ENCODE peak calls at places on chromosomes 11 and 22, in six cellular contexts. One of them, this sample, is unnamed.

GRCh38 chr22:30000566-30000965 is 79.7 kb upstream of the HORMAD2 start:
- DNase-seq in GM12878: no peak
- DNase-seq in HCT116: no peak
- DNase-seq in transverse colon: no peak
- DNase-seq in upper lobe of left lung: no peak
- DNase-seq in SK-N-SH: no peak
- DNase-seq in this sample: no peak

GRCh38 chr22:48263791-48264351 is 1501.4 kb downstream of the TBC1D22A start:
- DNase-seq in GM12878: no peak
- DNase-seq in HCT116: no peak
- DNase-seq in transverse colon: no peak
- DNase-seq in upper lobe of left lung: no peak
- DNase-seq in SK-N-SH: no peak
- DNase-seq in this sample: no peak

GRCh38 chr11:26134481-26135355 is 197.2 kb upstream of the ANO3 start:
- DNase-seq in GM12878: no peak
- DNase-seq in HCT116: no peak
- DNase-seq in transverse colon: no peak
- DNase-seq in upper lobe of left lung: no peak
- DNase-seq in SK-N-SH: peak
- DNase-seq in this sample: no peak

GRCh38 chr11:122491486-122491885 is 164.0 kb upstream of the UBASH3B start:
- DNase-seq in GM12878: no peak
- DNase-seq in HCT116: no peak
- DNase-seq in transverse colon: no peak
- DNase-seq in upper lobe of left lung: no peak
- DNase-seq in SK-N-SH: no peak
- DNase-seq in this sample: no peak

GRCh38 chr11:78150754-78151153 is 11.3 kb upstream of the ALG8 start:
- DNase-seq in GM12878: no peak
- DNase-seq in HCT116: no peak
- DNase-seq in transverse colon: no peak
- DNase-seq in upper lobe of left lung: no peak
- DNase-seq in SK-N-SH: no peak
- DNase-seq in this sample: no peak

GRCh38 chr11:8233691-8234424 is 29.8 kb downstream of the LMO1 start:
- DNase-seq in GM12878: no peak
- DNase-seq in HCT116: no peak
- DNase-seq in transverse colon: no peak
- DNase-seq in upper lobe of left lung: no peak
- DNase-seq in SK-N-SH: peak
- DNase-seq in this sample: no peak

GRCh38 chr11:96187779-96188624 is 155.0 kb downstream of the MAML2 start:
- DNase-seq in GM12878: no peak
- DNase-seq in HCT116: no peak
- DNase-seq in transverse colon: no peak
- DNase-seq in upper lobe of left lung: no peak
- DNase-seq in SK-N-SH: no peak
- DNase-seq in this sample: no peak

GRCh38 chr11:46918087-46918751 is at the start of gene LRP4:
- DNase-seq in GM12878: no peak
- DNase-seq in HCT116: no peak
- DNase-seq in transverse colon: peak
- DNase-seq in upper lobe of left lung: peak
- DNase-seq in SK-N-SH: peak
- DNase-seq in this sample: peak

GRCh38 chr11:21520244-21520643 is 672.6 kb upstream of the ANO5 start:
- DNase-seq in GM12878: no peak
- DNase-seq in HCT116: no peak
- DNase-seq in transverse colon: no peak
- DNase-seq in upper lobe of left lung: no peak
- DNase-seq in SK-N-SH: peak
- DNase-seq in this sample: no peak

GRCh38 chr11:64136767-64137166 is 29.1 kb downstream of the MACROD1 start:
- DNase-seq in GM12878: no peak
- DNase-seq in HCT116: no peak
- DNase-seq in transverse colon: no peak
- DNase-seq in upper lobe of left lung: peak
- DNase-seq in SK-N-SH: no peak
- DNase-seq in this sample: no peak

GRCh38 chr11:112113539-112114457 is 27.1 kb downstream of the SDHD start:
- DNase-seq in GM12878: no peak
- DNase-seq in HCT116: peak
- DNase-seq in transverse colon: no peak
- DNase-seq in upper lobe of left lung: no peak
- DNase-seq in SK-N-SH: peak
- DNase-seq in this sample: no peak

GRCh38 chr22:17633217-17633997 is 4.9 kb upstream of the ATP6V1E1 start:
- DNase-seq in GM12878: no peak
- DNase-seq in HCT116: peak
- DNase-seq in transverse colon: no peak
- DNase-seq in upper lobe of left lung: no peak
- DNase-seq in SK-N-SH: no peak
- DNase-seq in this sample: no peak

GRCh38 chr11:68683952-68684384 is 376 bp upstream of the GAL start:
- DNase-seq in GM12878: no peak
- DNase-seq in HCT116: no peak
- DNase-seq in transverse colon: no peak
- DNase-seq in upper lobe of left lung: no peak
- DNase-seq in SK-N-SH: no peak
- DNase-seq in this sample: peak

GRCh38 chr11:68684385-68685356 is at the start of gene GAL:
- DNase-seq in GM12878: no peak
- DNase-seq in HCT116: no peak
- DNase-seq in transverse colon: no peak
- DNase-seq in upper lobe of left lung: peak
- DNase-seq in SK-N-SH: peak
- DNase-seq in this sample: peak

GRCh38 chr11:68686486-68686885 is 2.1 kb downstream of the GAL start:
- DNase-seq in GM12878: no peak
- DNase-seq in HCT116: no peak
- DNase-seq in transverse colon: no peak
- DNase-seq in upper lobe of left lung: no peak
- DNase-seq in SK-N-SH: no peak
- DNase-seq in this sample: peak

GRCh38 chr11:68687986-68688385 is 3.6 kb downstream of the GAL start:
- DNase-seq in GM12878: no peak
- DNase-seq in HCT116: no peak
- DNase-seq in transverse colon: no peak
- DNase-seq in upper lobe of left lung: no peak
- DNase-seq in SK-N-SH: no peak
- DNase-seq in this sample: peak

DNA sequence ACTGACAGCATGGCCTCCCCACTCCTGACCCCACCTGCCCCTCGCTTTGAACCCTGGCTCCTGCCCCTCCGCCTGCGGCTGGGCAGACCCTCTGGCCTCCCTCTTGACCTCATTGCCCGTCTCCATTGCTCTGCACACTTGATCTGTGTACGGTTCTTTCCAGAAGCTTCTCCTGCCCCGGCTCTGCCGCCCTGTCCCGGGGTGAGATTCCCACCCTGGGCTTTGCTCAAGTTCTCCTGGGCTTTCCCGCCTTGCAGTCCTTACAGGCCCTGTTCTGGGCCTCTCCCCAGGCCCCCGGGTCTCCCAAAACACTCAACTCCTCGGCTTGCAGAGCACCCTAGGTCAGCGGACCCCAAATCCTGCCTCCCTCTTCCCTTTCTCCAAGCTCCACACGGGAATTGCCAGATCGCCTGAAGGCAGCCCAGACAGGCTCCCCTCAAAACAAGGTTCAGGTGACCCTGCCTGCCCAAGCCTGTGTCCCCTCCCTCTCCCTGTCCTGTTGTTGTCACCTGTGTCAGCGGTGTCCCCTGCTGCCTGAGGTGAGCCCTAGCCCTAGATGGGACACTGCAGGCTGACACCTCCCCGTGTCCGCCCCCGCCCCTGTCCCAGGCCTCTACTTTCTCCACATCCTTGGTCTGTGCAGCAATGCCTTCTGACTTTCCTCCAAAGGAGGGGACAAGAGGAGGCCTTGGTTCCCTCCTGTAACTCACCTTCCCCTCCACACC is 1.5 kb downstream of the GAL start:
- DNase-seq in GM12878: no peak
- DNase-seq in HCT116: no peak
- DNase-seq in transverse colon: no peak
- DNase-seq in upper lobe of left lung: no peak
- DNase-seq in SK-N-SH: peak
- DNase-seq in this sample: peak
- H3K4me3 ChIP-seq in GM12878: no peak
- H3K4me3 ChIP-seq in HCT116: no peak
- H3K4me3 ChIP-seq in transverse colon: no peak
- H3K4me3 ChIP-seq in upper lobe of left lung: no peak
- H3K4me3 ChIP-seq in SK-N-SH: no peak
- H3K4me3 ChIP-seq in this sample: no peak

DNA sequence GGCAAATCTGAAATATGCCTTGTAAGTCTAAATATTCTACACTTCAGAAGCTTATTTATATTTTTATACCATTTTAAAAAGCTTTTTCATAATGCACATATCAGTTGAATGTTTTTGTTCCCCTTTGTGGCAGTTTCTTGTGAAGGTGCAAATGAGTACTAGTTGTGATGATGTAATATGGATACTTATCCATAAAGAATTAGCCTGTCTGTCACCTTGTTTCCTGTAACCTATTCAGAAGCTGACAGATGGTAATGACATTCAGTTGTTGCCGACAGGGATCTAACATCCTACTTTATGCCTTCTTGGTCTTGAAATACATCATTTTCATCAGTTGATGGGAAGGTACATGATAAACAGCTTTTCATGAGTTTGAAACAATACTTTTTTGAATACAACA is 2.9 kb downstream of the QSER1 start:
- DNase-seq in GM12878: no peak
- DNase-seq in HCT116: no peak
- DNase-seq in transverse colon: no peak
- DNase-seq in upper lobe of left lung: no peak
- DNase-seq in SK-N-SH: no peak
- DNase-seq in this sample: no peak
- TF ChIP-seq POLR2AphosphoS5 in GM12878: no peak
- TF ChIP-seq POLR2AphosphoS5 in HCT116: no peak
- TF ChIP-seq POLR2AphosphoS5 in transverse colon: no peak
- TF ChIP-seq POLR2AphosphoS5 in upper lobe of left lung: no peak
- TF ChIP-seq POLR2AphosphoS5 in SK-N-SH: no peak
- TF ChIP-seq POLR2AphosphoS5 in this sample: no peak

GRCh38 chr11:131943296-131943695 is 572.9 kb downstream of the NTM start:
- DNase-seq in GM12878: no peak
- DNase-seq in HCT116: no peak
- DNase-seq in transverse colon: no peak
- DNase-seq in upper lobe of left lung: no peak
- DNase-seq in SK-N-SH: no peak
- DNase-seq in this sample: no peak

GRCh38 chr11:131951146-131951545 is 580.7 kb downstream of the NTM start:
- DNase-seq in GM12878: no peak
- DNase-seq in HCT116: no peak
- DNase-seq in transverse colon: no peak
- DNase-seq in upper lobe of left lung: no peak
- DNase-seq in SK-N-SH: no peak
- DNase-seq in this sample: no peak

GRCh38 chr11:131942878-131943277 is 572.5 kb downstream of the NTM start:
- DNase-seq in GM12878: no peak
- DNase-seq in HCT116: no peak
- DNase-seq in transverse colon: no peak
- DNase-seq in upper lobe of left lung: no peak
- DNase-seq in SK-N-SH: no peak
- DNase-seq in this sample: no peak

GRCh38 chr11:131944709-131945108 is 574.3 kb downstream of the NTM start:
- DNase-seq in GM12878: no peak
- DNase-seq in HCT116: no peak
- DNase-seq in transverse colon: no peak
- DNase-seq in upper lobe of left lung: no peak
- DNase-seq in SK-N-SH: no peak
- DNase-seq in this sample: no peak

DNA sequence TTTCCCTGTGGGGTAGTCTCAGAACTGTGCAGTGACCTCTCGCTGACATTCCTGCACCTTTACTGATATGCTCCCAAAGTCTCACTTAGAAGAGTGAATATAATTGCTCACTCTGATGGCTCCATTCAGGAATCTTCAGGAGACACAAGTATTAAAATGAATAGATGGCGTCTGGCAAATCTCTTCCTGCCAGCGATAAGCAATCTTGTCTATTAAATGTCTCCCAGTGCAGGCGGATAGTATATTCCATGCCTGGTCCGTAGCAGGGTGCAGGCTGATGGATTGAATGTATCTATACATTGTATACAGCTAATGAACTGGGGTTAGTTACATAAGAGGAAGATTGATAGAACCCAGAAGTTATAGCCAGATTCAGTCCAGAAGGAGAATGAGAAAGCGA is 575.3 kb downstream of the NTM start:
- DNase-seq in GM12878: no peak
- DNase-seq in HCT116: no peak
- DNase-seq in transverse colon: no peak
- DNase-seq in upper lobe of left lung: no peak
- DNase-seq in SK-N-SH: peak
- DNase-seq in this sample: no peak
- H3K4me3 ChIP-seq in GM12878: no peak
- H3K4me3 ChIP-seq in HCT116: no peak
- H3K4me3 ChIP-seq in transverse colon: no peak
- H3K4me3 ChIP-seq in upper lobe of left lung: no peak
- H3K4me3 ChIP-seq in SK-N-SH: no peak
- H3K4me3 ChIP-seq in this sample: no peak

GRCh38 chr11:108871152-108871551 is 206.3 kb downstream of the DDX10 start:
- DNase-seq in GM12878: no peak
- DNase-seq in HCT116: no peak
- DNase-seq in transverse colon: no peak
- DNase-seq in upper lobe of left lung: no peak
- DNase-seq in SK-N-SH: peak
- DNase-seq in this sample: no peak

GRCh38 chr11:108872781-108873291 is 208.0 kb downstream of the DDX10 start:
- DNase-seq in GM12878: no peak
- DNase-seq in HCT116: no peak
- DNase-seq in transverse colon: no peak
- DNase-seq in upper lobe of left lung: no peak
- DNase-seq in SK-N-SH: no peak
- DNase-seq in this sample: no peak

GRCh38 chr11:108871867-108872266 is 207.0 kb downstream of the DDX10 start:
- DNase-seq in GM12878: no peak
- DNase-seq in HCT116: no peak
- DNase-seq in transverse colon: no peak
- DNase-seq in upper lobe of left lung: no peak
- DNase-seq in SK-N-SH: no peak
- DNase-seq in this sample: no peak

GRCh38 chr11:108873305-108873704 is 208.4 kb downstream of the DDX10 start:
- DNase-seq in GM12878: no peak
- DNase-seq in HCT116: no peak
- DNase-seq in transverse colon: no peak
- DNase-seq in upper lobe of left lung: no peak
- DNase-seq in SK-N-SH: no peak
- DNase-seq in this sample: no peak

DNA sequence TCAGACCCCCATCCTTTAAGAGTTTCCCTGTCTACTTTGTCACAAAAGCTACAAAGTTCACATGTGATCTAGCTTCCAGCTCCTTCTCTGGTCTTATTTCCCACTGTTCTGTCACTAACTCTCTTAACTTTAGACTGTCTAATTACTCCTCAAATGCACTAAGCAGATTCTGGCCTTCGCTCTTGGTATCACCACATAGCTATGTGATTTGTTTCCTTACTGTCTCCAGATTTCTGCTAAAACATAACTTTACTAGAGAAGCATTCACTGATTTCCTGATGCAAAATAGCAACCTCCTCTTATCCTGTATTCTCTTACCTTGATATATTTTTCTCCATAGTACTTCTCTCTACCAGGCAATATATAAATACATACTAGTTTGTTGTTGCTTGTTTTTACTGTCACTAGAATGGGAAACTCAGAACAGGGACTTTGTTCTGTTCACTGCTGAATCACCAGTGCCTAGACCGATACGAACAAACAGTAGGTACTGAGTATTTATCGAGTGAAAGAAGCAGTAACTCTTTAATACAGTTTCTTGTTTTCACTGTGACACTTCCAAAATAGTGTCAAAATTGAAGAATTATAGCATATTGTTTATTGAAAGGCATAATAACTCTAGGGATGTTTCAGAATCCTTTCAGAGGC is 205.6 kb downstream of the DDX10 start:
- DNase-seq in GM12878: no peak
- DNase-seq in HCT116: no peak
- DNase-seq in transverse colon: no peak
- DNase-seq in upper lobe of left lung: no peak
- DNase-seq in SK-N-SH: no peak
- DNase-seq in this sample: no peak
- TF ChIP-seq POLR2AphosphoS5 in GM12878: no peak
- TF ChIP-seq POLR2AphosphoS5 in HCT116: no peak
- TF ChIP-seq POLR2AphosphoS5 in transverse colon: no peak
- TF ChIP-seq POLR2AphosphoS5 in upper lobe of left lung: no peak
- TF ChIP-seq POLR2AphosphoS5 in SK-N-SH: peak
- TF ChIP-seq POLR2AphosphoS5 in this sample: no peak